ENCODE peak calls at places on chromosomes 1 and 21, in four cellular contexts. One of them, this sample, is unnamed. For H3K4me1, the result is how much of the 10 kb centered on the place peaks cover.

GRCh38 chr1:46761740-46762139 is 37.1 kb upstream of the CYP4B1 start:
- DNase-seq in uterus: no peak
- DNase-seq in mucosa of descending colon: no peak
- DNase-seq in testis: no peak
- DNase-seq in this sample: no peak

GRCh38 chr1:245156736-245157505 is 2.1 kb downstream of the KIF26B start:
- DNase-seq in uterus: no peak
- DNase-seq in mucosa of descending colon: no peak
- DNase-seq in testis: no peak
- DNase-seq in this sample: no peak

GRCh38 chr1:53411541-53412152 is 47.6 kb upstream of the DMRTB1 start:
- DNase-seq in uterus: no peak
- DNase-seq in testis: no peak
- DNase-seq in mucosa of descending colon: no peak
- DNase-seq in this sample: no peak

GRCh38 chr1:236451796-236452373 is 57.8 kb downstream of the EDARADD start:
- DNase-seq in uterus: no peak
- DNase-seq in mucosa of descending colon: no peak
- DNase-seq in testis: peak
- DNase-seq in this sample: peak

GRCh38 chr21:33578959-33579542 is 9.4 kb downstream of the DONSON start:
- DNase-seq in uterus: no peak
- DNase-seq in testis: no peak
- DNase-seq in mucosa of descending colon: no peak
- DNase-seq in this sample: no peak

GRCh38 chr1:220013497-220013896 is 32.8 kb downstream of the EPRS1 start:
- DNase-seq in mucosa of descending colon: no peak
- DNase-seq in testis: no peak
- DNase-seq in uterus: no peak
- DNase-seq in this sample: no peak

GRCh38 chr1:29520571-29521437 is 284.5 kb downstream of the PTPRU start:
- DNase-seq in uterus: no peak
- DNase-seq in mucosa of descending colon: no peak
- DNase-seq in testis: peak
- DNase-seq in this sample: no peak

GRCh38 chr1:103514920-103515503 is 10.5 kb upstream of the RNPC3 start:
- DNase-seq in mucosa of descending colon: no peak
- DNase-seq in testis: peak
- DNase-seq in uterus: no peak
- DNase-seq in this sample: no peak

GRCh38 chr21:18986197-18986596 is 582.6 kb upstream of the TMPRSS15 start:
- DNase-seq in testis: no peak
- DNase-seq in uterus: no peak
- DNase-seq in mucosa of descending colon: no peak
- DNase-seq in this sample: no peak

GRCh38 chr1:79293611-79294010 is 287.1 kb upstream of the ADGRL4 start:
- DNase-seq in testis: no peak
- DNase-seq in mucosa of descending colon: no peak
- DNase-seq in uterus: no peak
- DNase-seq in this sample: no peak

GRCh38 chr1:43359696-43360095 is 915 bp downstream of the CDC20 start:
- DNase-seq in uterus: no peak
- DNase-seq in testis: no peak
- DNase-seq in mucosa of descending colon: no peak
- DNase-seq in this sample: no peak

GRCh38 chr21:22965455-22966125 is 1967.4 kb downstream of the NCAM2 start:
- DNase-seq in testis: no peak
- DNase-seq in mucosa of descending colon: no peak
- DNase-seq in uterus: no peak
- DNase-seq in this sample: no peak

GRCh38 chr1:3943123-3943431 is 43.0 kb upstream of the C1orf174 start:
- DNase-seq in testis: no peak
- DNase-seq in mucosa of descending colon: no peak
- DNase-seq in uterus: no peak
- DNase-seq in this sample: no peak

GRCh38 chr1:33099290-33100118 is 18.6 kb downstream of the AZIN2 start:
- DNase-seq in uterus: no peak
- DNase-seq in testis: no peak
- DNase-seq in mucosa of descending colon: peak
- DNase-seq in this sample: peak

GRCh38 chr1:157966034-157966671 is 27.3 kb upstream of the KIRREL1 start:
- DNase-seq in mucosa of descending colon: peak
- DNase-seq in uterus: peak
- DNase-seq in testis: peak
- DNase-seq in this sample: peak

GRCh38 chr1:32892368-32893197 is 6.3 kb downstream of the HPCA start:
- DNase-seq in testis: peak
- DNase-seq in mucosa of descending colon: no peak
- DNase-seq in uterus: no peak
- DNase-seq in this sample: no peak

GRCh38 chr1:65011983-65012382 is 45.6 kb upstream of the JAK1 start:
- DNase-seq in uterus: no peak
- DNase-seq in mucosa of descending colon: no peak
- DNase-seq in testis: no peak
- DNase-seq in this sample: no peak

GRCh38 chr1:186082235-186082937 is 292.7 kb downstream of the TPR start:
- DNase-seq in uterus: peak
- DNase-seq in mucosa of descending colon: peak
- DNase-seq in testis: peak
- DNase-seq in this sample: peak

GRCh38 chr1:224684920-224685547 is 68.9 kb downstream of the CNIH3 start:
- DNase-seq in testis: no peak
- DNase-seq in mucosa of descending colon: no peak
- DNase-seq in uterus: no peak
- DNase-seq in this sample: no peak

GRCh38 chr1:227899820-227900449 is 47.8 kb downstream of the WNT9A start:
- DNase-seq in mucosa of descending colon: peak
- DNase-seq in testis: no peak
- DNase-seq in uterus: peak
- DNase-seq in this sample: peak

GRCh38 chr1:19054216-19054615 is 97.7 kb upstream of the IFFO2 start:
- DNase-seq in mucosa of descending colon: no peak
- DNase-seq in uterus: no peak
- DNase-seq in testis: no peak
- DNase-seq in this sample: no peak

GRCh38 chr1:224959121-224959520 is 29.6 kb downstream of the DNAH14 start:
- DNase-seq in uterus: no peak
- DNase-seq in mucosa of descending colon: no peak
- DNase-seq in testis: no peak
- DNase-seq in this sample: no peak

GRCh38 chr1:6603851-6604558 is 1.3 kb upstream of the KLHL21 start:
- DNase-seq in mucosa of descending colon: peak
- DNase-seq in testis: peak
- DNase-seq in uterus: peak
- DNase-seq in this sample: peak

GRCh38 chr1:51237313-51237700 is 1.2 kb downstream of the RNF11 start:
- DNase-seq in testis: no peak
- DNase-seq in uterus: no peak
- DNase-seq in mucosa of descending colon: no peak
- DNase-seq in this sample: no peak

GRCh38 chr1:48082271-48082925 is 85.2 kb upstream of the TRABD2B start:
- DNase-seq in testis: no peak
- DNase-seq in mucosa of descending colon: no peak
- DNase-seq in uterus: no peak
- DNase-seq in this sample: no peak

GRCh38 chr1:109613396-109614147 is 5.8 kb downstream of the GNAT2 start:
- DNase-seq in uterus: no peak
- DNase-seq in mucosa of descending colon: no peak
- DNase-seq in testis: no peak
- DNase-seq in this sample: no peak

GRCh38 chr1:55275151-55275748 is 60.1 kb upstream of the USP24 start:
- DNase-seq in testis: no peak
- DNase-seq in mucosa of descending colon: no peak
- DNase-seq in uterus: no peak
- DNase-seq in this sample: no peak

GRCh38 chr1:220491891-220492290 is 36.0 kb upstream of the MARK1 start:
- DNase-seq in testis: no peak
- DNase-seq in mucosa of descending colon: no peak
- DNase-seq in uterus: no peak
- DNase-seq in this sample: no peak

GRCh38 chr1:91245437-91245836 is 159.2 kb downstream of the HFM1 start:
- DNase-seq in uterus: no peak
- DNase-seq in testis: no peak
- DNase-seq in mucosa of descending colon: no peak
- DNase-seq in this sample: no peak

GRCh38 chr1:241532173-241532553 is at the start of gene KMO:
- DNase-seq in uterus: no peak
- DNase-seq in mucosa of descending colon: no peak
- DNase-seq in testis: no peak
- DNase-seq in this sample: no peak

GRCh38 chr1:17568014-17568413 is 28.5 kb downstream of the ARHGEF10L start:
- DNase-seq in testis: no peak
- DNase-seq in uterus: no peak
- DNase-seq in mucosa of descending colon: no peak
- DNase-seq in this sample: no peak

DNA sequence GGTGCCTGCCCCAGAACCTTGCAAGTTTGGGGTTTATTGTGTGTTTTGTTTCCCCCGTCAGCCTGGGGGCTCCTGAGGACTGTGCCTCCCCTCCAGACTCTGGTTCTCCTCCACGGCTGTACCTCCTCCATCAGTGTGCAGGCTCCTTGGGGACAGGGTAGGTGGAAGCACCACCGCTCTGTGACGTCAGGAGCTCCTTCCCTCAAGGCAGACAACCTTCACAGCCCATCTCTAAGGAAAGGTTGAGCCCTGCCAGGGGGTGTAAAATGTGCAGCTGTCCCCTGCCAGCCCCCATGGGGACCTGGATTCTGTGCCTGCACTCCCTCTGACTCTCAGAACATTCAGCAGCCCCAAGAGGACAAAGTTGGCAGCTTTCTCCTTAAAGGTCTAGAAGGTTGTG is 465 bp upstream of the HSPB7 start:
- DNase-seq in uterus: no peak
- DNase-seq in mucosa of descending colon: no peak
- DNase-seq in testis: no peak
- DNase-seq in this sample: no peak
- H3K4me1 ChIP-seq in uterus: under half
- H3K4me1 ChIP-seq in mucosa of descending colon: under half
- H3K4me1 ChIP-seq in testis: half or more
- H3K4me1 ChIP-seq in this sample: half or more

DNA sequence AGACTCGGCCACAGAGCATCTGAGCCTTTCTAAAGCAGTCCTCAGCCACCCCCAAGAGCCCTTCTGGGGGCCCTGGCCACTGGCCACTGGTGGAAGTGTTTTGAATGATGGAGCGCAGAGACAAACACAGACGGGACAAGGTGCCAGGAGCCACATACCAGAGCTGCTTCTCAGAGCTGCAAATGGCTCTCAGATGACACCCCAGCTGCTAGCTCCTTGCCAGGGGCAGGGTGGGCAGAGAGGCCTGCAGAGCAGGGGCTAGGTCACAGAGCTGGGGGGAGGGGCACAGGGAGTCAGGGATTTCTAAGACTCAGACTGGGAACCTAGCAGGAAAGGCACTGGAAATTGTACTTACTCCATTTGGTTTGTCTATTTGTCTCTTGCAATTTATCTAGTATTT is 30.4 kb downstream of the KCNN3 start:
- DNase-seq in mucosa of descending colon: no peak
- DNase-seq in uterus: no peak
- DNase-seq in testis: no peak
- DNase-seq in this sample: no peak
- H3K4me1 ChIP-seq in mucosa of descending colon: under half
- H3K4me1 ChIP-seq in uterus: under half
- H3K4me1 ChIP-seq in testis: under half
- H3K4me1 ChIP-seq in this sample: under half

GRCh38 chr1:39393645-39394044 is 97.8 kb upstream of the BMP8A start:
- DNase-seq in mucosa of descending colon: no peak
- DNase-seq in testis: no peak
- DNase-seq in uterus: no peak
- DNase-seq in this sample: no peak
- H3K4me1 ChIP-seq in mucosa of descending colon: under half
- H3K4me1 ChIP-seq in testis: under half
- H3K4me1 ChIP-seq in uterus: under half
- H3K4me1 ChIP-seq in this sample: half or more

GRCh38 chr1:147752531-147752930 is 7.9 kb downstream of the GJA5 start:
- DNase-seq in testis: no peak
- DNase-seq in mucosa of descending colon: no peak
- DNase-seq in uterus: no peak
- DNase-seq in this sample: no peak

GRCh38 chr1:147756336-147756735 is 4.1 kb downstream of the GJA5 start:
- DNase-seq in uterus: no peak
- DNase-seq in mucosa of descending colon: no peak
- DNase-seq in testis: no peak
- DNase-seq in this sample: no peak

GRCh38 chr1:147750618-147751217 is 9.7 kb downstream of the GJA5 start:
- DNase-seq in testis: no peak
- DNase-seq in uterus: no peak
- DNase-seq in mucosa of descending colon: no peak
- DNase-seq in this sample: no peak

GRCh38 chr1:147751346-147751745 is 9.1 kb downstream of the GJA5 start:
- DNase-seq in testis: no peak
- DNase-seq in mucosa of descending colon: no peak
- DNase-seq in uterus: no peak
- DNase-seq in this sample: no peak

GRCh38 chr1:147753084-147753483 is 7.3 kb downstream of the GJA5 start:
- DNase-seq in uterus: no peak
- DNase-seq in testis: no peak
- DNase-seq in mucosa of descending colon: no peak
- DNase-seq in this sample: no peak
- H3K4me1 ChIP-seq in uterus: under half
- H3K4me1 ChIP-seq in testis: under half
- H3K4me1 ChIP-seq in mucosa of descending colon: under half
- H3K4me1 ChIP-seq in this sample: under half

DNA sequence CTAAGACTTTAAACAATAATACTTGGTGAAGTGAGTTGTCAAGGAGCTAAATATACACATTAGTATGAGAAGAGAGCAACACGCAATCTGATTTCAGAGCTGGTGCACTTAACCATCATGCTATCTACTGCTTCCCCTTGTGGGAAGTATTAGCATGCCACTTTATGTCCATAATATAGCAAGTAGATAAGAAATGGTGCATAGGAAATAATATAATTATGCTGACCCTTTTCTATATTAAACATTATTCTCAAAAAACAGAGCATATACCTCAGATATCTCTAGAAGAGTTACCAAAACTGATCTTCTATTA is 63.4 kb downstream of the MAGI3 start:
- DNase-seq in mucosa of descending colon: no peak
- DNase-seq in uterus: no peak
- DNase-seq in testis: no peak
- DNase-seq in this sample: no peak
- H3K4me1 ChIP-seq in mucosa of descending colon: under half
- H3K4me1 ChIP-seq in uterus: under half
- H3K4me1 ChIP-seq in testis: under half
- H3K4me1 ChIP-seq in this sample: half or more

GRCh38 chr1:151048645-151049032 is 1.1 kb downstream of the C1orf56 start:
- DNase-seq in uterus: no peak
- DNase-seq in testis: no peak
- DNase-seq in mucosa of descending colon: no peak
- DNase-seq in this sample: no peak
- H3K4me1 ChIP-seq in uterus: under half
- H3K4me1 ChIP-seq in testis: under half
- H3K4me1 ChIP-seq in mucosa of descending colon: under half
- H3K4me1 ChIP-seq in this sample: under half

This sample was measured in body of pancreas.